ENCODE peak calls at places on chromosomes 5 and 9, in five cellular contexts. M, X, O, G and L are unnamed samples.

GRCh38 chr5:170270670-170271069 is 26.9 kb downstream of the LCP2 start:
- DNase-seq in M (no peak), X (no peak), O (no peak), G (no peak), L (no peak)

GRCh38 chr5:171639966-171640365 is 145.7 kb upstream of the SMIM23 start:
- DNase-seq in M (no peak), X (no peak), O (no peak), G (no peak), L (no peak)

GRCh38 chr5:148998174-148998797 is 64.6 kb downstream of the SH3TC2 start:
- DNase-seq in M (no peak), X (no peak), O (peak; percentile 26), G (no peak), L (peak; percentile 25)

GRCh38 chr9:117188394-117188793 is 226.5 kb downstream of the ASTN2 start:
- DNase-seq in M (no peak), X (no peak), O (no peak), G (no peak), L (no peak)

GRCh38 chr5:94175912-94176311 is 434.5 kb upstream of the POU5F2 start:
- DNase-seq in M (no peak), X (no peak), O (no peak), G (no peak), L (no peak)

GRCh38 chr9:136587944-136588662 is 42.3 kb upstream of the NOTCH1 start:
- DNase-seq in M (no peak), X (no peak), O (peak; percentile 57), G (no peak), L (no peak)

GRCh38 chr5:172733974-172734346 is 37.0 kb downstream of the DUSP1 start:
- DNase-seq in M (no peak), X (no peak), O (no peak), G (no peak), L (no peak)

GRCh38 chr9:69444021-69444420 is 119.0 kb downstream of the ENTREP1 start:
- DNase-seq in M (no peak), X (no peak), O (no peak), G (no peak), L (no peak)

GRCh38 chr5:123155511-123155923 is 66.5 kb downstream of the PRDM6 start:
- DNase-seq in M (no peak), X (no peak), O (no peak), G (no peak), L (no peak)

DNA sequence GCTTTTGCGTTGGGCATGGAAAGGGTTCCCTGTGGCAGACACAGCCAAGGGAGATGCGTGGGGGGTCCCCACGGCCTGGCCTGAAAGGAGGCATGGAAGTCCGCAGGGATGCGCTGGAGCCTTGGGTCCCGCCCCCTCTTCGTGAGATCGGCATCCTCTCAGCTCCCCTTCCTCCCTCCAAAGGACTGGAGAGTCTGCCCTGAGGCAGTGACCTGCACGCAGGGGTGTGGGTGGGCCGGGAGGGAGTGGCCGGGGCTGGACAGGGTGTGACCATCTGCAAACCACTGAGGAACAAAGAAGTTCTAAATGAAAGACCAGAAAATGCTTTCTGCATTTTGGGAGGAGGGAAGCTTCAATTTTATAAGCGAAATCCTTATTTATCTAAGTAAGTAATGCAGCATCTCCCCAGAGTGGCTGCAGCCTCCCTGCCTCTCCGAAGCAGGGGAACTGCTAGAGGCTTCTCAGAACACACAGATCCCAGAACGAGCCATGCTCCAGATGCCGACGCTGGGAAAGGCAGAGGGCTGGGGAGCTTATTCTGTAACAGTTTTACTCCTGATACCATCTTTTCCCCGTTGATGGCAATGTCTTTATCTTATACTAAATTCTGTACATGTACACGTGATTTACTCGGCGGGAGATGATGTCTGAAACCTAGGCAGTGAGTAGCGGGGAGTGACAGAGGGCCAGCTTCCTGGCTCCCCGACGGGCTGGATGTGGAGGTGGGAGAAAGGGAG is 221.7 kb downstream of the FANCC start:
- DNase-seq in M (no peak), X (no peak), O (no peak), G (no peak), L (peak; percentile 36)
- H3K4me1 ChIP-seq in M (peaks cover 98% of the 10 kb centered on the region), X (peaks cover 83% of the 10 kb centered on the region), O (no peaks in the 10 kb centered on the region), G (peaks cover 21% of the 10 kb centered on the region), L (peaks cover 32% of the 10 kb centered on the region)

GRCh38 chr5:42812620-42813019 is 928 bp upstream of the SELENOP start:
- DNase-seq in M (no peak), X (no peak), O (no peak), G (no peak), L (no peak)
- H3K27ac ChIP-seq in M (peak overlapping the region; percentile 95), X (peak overlapping the region; percentile 88), O (no peak overlapping the region), G (peak overlapping the region; percentile 84), L (no peak overlapping the region)

GRCh38 chr5:177366528-177367322 is 9.0 kb downstream of the RGS14 start:
- DNase-seq in M (peak; percentile 89), X (peak; percentile 91), O (peak; percentile 98), G (peak; percentile 93), L (peak; percentile 97)

GRCh38 chr5:177369050-177369912 is 11.6 kb downstream of the RGS14 start:
- DNase-seq in M (no peak), X (no peak), O (peak; percentile 57), G (no peak), L (peak; percentile 50)

GRCh38 chr5:177367323-177367848 is 9.7 kb downstream of the RGS14 start:
- DNase-seq in M (no peak), X (no peak), O (no peak), G (no peak), L (no peak)

GRCh38 chr5:177369913-177370487 is 12.3 kb downstream of the RGS14 start:
- DNase-seq in M (no peak), X (no peak), O (no peak), G (no peak), L (peak; percentile 61)

DNA sequence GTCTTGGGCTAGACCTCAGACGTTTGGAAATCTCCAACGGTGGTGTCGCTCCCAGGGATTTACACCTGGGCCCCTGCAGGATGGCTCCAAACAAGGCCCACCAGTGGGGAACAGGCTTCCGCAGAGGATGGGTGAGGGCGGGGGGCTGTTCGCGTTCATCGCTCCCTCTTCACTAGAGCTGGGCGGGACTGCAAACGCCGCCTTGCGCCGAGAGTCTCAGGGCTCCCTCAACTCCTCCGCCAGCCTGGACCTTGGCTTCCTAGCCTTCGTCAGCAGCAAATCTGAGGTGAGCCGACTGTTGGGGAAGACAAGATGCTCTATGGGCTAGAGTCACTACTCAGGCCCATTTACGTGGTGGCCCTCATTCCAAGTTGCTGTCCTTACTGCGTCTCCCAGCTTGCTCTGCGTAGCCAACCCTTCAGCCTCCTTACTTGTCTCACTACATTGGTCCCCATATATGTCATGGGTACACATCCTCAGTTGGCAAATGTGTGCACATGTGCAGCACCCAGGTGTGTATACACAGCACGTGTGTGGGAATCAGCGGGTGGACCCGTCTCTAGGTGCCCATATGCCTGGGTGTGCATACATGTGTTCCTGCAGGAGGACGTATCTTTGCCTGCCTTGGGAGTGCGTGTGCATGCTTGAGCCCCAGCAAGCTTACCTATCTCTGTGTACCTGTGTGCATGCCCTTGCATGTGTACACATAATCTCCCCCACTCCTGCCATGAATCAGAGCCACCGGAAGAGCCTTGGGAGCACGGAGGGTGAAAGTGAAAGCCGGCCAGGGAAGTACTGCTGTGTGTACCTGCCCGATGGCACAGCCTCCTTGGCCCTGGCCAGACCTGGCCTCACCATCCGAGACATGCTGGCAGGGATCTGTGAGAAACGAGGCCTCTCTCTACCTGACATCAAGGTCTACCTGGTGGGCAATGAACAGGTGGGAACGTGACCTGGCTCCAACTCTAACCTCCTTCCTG is 10.5 kb downstream of the RGS14 start:
- DNase-seq in M (no peak), X (no peak), O (peak; percentile 55), G (no peak), L (peak; percentile 61)
- H3K4me3 ChIP-seq in M (peak overlapping the region; percentile 71), X (no peak overlapping the region), O (peak overlapping the region; percentile 57), G (no peak overlapping the region), L (no peak overlapping the region)

GRCh38 chr9:126148994-126149393 is 177.6 kb upstream of the MVB12B start:
- DNase-seq in M (no peak), X (no peak), O (no peak), G (no peak), L (no peak)
- H3K4me1 ChIP-seq in M (peaks cover 21% of the 10 kb centered on the region), X (peaks cover 12% of the 10 kb centered on the region), O (no peaks in the 10 kb centered on the region), G (no peaks in the 10 kb centered on the region), L (no peaks in the 10 kb centered on the region)

GRCh38 chr5:126416266-126416925 is 6.8 kb upstream of the GRAMD2B start:
- DNase-seq in M (no peak), X (no peak), O (no peak), G (no peak), L (no peak)
- H3K27ac ChIP-seq in M (peak overlapping the region; percentile 88), X (peak overlapping the region; percentile 65), O (no peak overlapping the region), G (peak overlapping the region; percentile 47), L (no peak overlapping the region)

DNA sequence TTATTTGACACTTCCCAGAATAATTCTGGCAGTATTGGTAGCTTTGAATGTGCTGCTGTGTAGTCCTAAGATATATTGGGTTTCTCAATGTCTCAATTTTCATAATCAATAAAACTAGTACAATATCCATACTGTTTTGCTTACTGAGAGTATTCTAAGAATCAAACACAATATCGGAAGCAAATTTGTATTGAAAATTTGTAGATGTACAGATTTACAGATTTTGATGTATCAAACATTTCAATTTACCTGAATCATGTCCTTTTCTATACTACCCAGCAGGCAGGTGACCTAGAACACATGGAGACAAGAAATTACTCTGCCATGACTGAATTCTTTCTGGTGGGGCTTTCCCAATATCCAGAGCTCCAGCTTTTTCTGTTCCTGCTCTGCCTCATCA is at the start of gene OR13D1:
- DNase-seq in M (no peak), X (no peak), O (no peak), G (no peak), L (no peak)
- H3K4me3 ChIP-seq in M (no peak within 1 kb of the TSS), X (no peak within 1 kb of the TSS), O (no peak within 1 kb of the TSS), G (no peak within 1 kb of the TSS), L (no peak within 1 kb of the TSS)

GRCh38 chr5:34500236-34500836 is 155.8 kb upstream of the RAI14 start:
- DNase-seq in M (no peak), X (no peak), O (no peak), G (no peak), L (no peak)
- H3K4me1 ChIP-seq in M (peaks cover 52% of the 10 kb centered on the region), X (peaks cover 36% of the 10 kb centered on the region), O (no peaks in the 10 kb centered on the region), G (peaks cover 5% of the 10 kb centered on the region), L (peaks cover 9% of the 10 kb centered on the region)